ENCODE peak calls at places on chromosome 19, in nine cellular contexts. T is cardiac septum; Y is suprapubic skin; G is adipocyte; O is neural crest cell; C is NCI-H774; Q is SK-MEL-5; P is activated naive CD4-positive, alpha-beta T cell; V is fibroblast of mammary gland. R is an unnamed sample.

GRCh38 chr19:51735759-51736449 is 12.1 kb upstream of the HAS1 start:
- DNase-seq in Q (no peak), G (no peak), P (no peak), V (peak), T (peak), C (no peak), Y (peak), O (no peak), R (no peak)

GRCh38 chr19:38268539-38268938 is 4.2 kb downstream of the SPINT2 start:
- DNase-seq in T (no peak), C (no peak), Q (no peak), P (no peak), Y (no peak), O (no peak), V (no peak), G (no peak), R (no peak)

GRCh38 chr19:33514885-33515485 is 6.6 kb downstream of the PEPD start:
- DNase-seq in V (no peak), T (no peak), P (no peak), Q (no peak), G (no peak), O (no peak), C (no peak), Y (peak), R (no peak)

GRCh38 chr19:57434386-57435061 is 601 bp upstream of the ZNF749 start:
- DNase-seq in P (no peak), Q (no peak), T (no peak), V (no peak), Y (no peak), O (no peak), C (no peak), G (no peak), R (no peak)

GRCh38 chr19:35347930-35348298 is 212 bp downstream of the FFAR1 start:
- DNase-seq in Q (peak), C (no peak), G (no peak), T (no peak), Y (peak), O (no peak), V (no peak), P (no peak), R (no peak)

GRCh38 chr19:56637976-56638555 is 4.9 kb upstream of the SMIM17 start:
- DNase-seq in Y (no peak), Q (peak), C (no peak), P (no peak), V (peak), G (peak), O (peak), T (peak), R (peak)

GRCh38 chr19:47531640-47532387 is 17.0 kb upstream of the NAPA start:
- DNase-seq in G (no peak), C (no peak), Q (no peak), Y (no peak), T (no peak), P (no peak), V (no peak), O (no peak), R (no peak)

GRCh38 chr19:38941979-38942378 is 11.2 kb downstream of the MRPS12 start:
- DNase-seq in Y (no peak), O (no peak), P (no peak), Q (no peak), V (no peak), T (no peak), G (no peak), C (no peak), R (no peak)

GRCh38 chr19:57830071-57830602 is at the start of gene ZNF587B:
- DNase-seq in Q (no peak), C (no peak), G (peak), V (peak), T (peak), P (peak), Y (no peak), O (peak), R (peak)